ENCODE peak calls at places on chromosomes 4 and X, in four cellular contexts. S, L, H and Y are unnamed samples.

GRCh38 chr4:141238196-141238595 is 17.5 kb downstream of the ZNF330 start:
- ATAC-seq in H (no peak), L (no peak), S (no peak), Y (no peak)

GRCh38 chr4:1542516-1543320 is 136.5 kb upstream of the NKX1-1 start:
- ATAC-seq in S (no peak), L (no peak), H (no peak), Y (no peak)

GRCh38 chr4:155107059-155107458 is 101.4 kb upstream of the NPY2R start:
- ATAC-seq in H (no peak), S (no peak), L (no peak), Y (no peak)

GRCh38 chr4:101678180-101678579 is 112.3 kb upstream of the BANK1 start:
- ATAC-seq in H (no peak), L (no peak), S (no peak), Y (no peak)

GRCh38 chrX:84153538-84153937 is 34.5 kb downstream of the RPS6KA6 start:
- ATAC-seq in S (no peak), L (no peak), H (no peak), Y (no peak)

GRCh38 chr4:108155373-108155772 is 13.4 kb downstream of the LEF1 start:
- ATAC-seq in S (no peak), L (no peak), H (no peak), Y (no peak)

GRCh38 chr4:88583643-88584470 is 8.4 kb upstream of the HERC3 start:
- ATAC-seq in S (no peak), L (no peak), H (no peak), Y (no peak)

GRCh38 chr4:8235224-8235623 is 34.3 kb upstream of the HTRA3 start:
- ATAC-seq in L (no peak), H (no peak), S (no peak), Y (no peak)

GRCh38 chrX:17082831-17083230 is 136.4 kb downstream of the REPS2 start:
- ATAC-seq in S (no peak), L (peak), H (no peak), Y (no peak)

GRCh38 chr4:87540176-87541058 is 11.2 kb upstream of the SPARCL1 start:
- ATAC-seq in L (peak), H (peak), S (no peak), Y (peak)

GRCh38 chrX:64093761-64094160 is 111.7 kb downstream of the AMER1 start:
- ATAC-seq in S (no peak), L (peak), H (peak), Y (no peak)

GRCh38 chr4:99735822-99736221 is 78.2 kb upstream of the C4orf54 start:
- ATAC-seq in L (peak), H (no peak), S (no peak), Y (no peak)

GRCh38 chrX:109760241-109760921 is 27.3 kb upstream of the ACSL4 start:
- ATAC-seq in L (no peak), H (peak), S (no peak), Y (no peak)

GRCh38 chr4:25914670-25915358 is 794 bp downstream of the SMIM20 start:
- ATAC-seq in H (no peak), L (peak), S (no peak), Y (no peak)

GRCh38 chrX:30693999-30694650 is 40.9 kb downstream of the GK start:
- ATAC-seq in H (no peak), S (no peak), L (no peak), Y (no peak)

GRCh38 chr4:155371432-155372043 is 5.2 kb downstream of the MAP9 start:
- ATAC-seq in S (no peak), H (no peak), L (peak), Y (no peak)

GRCh38 chr4:54192811-54193210 is 36.3 kb upstream of the PDGFRA start:
- ATAC-seq in S (no peak), L (no peak), H (no peak), Y (no peak)

GRCh38 chr4:141853091-141853734 is 216.8 kb downstream of the IL15 start:
- ATAC-seq in L (peak), S (no peak), H (no peak), Y (no peak)

GRCh38 chr4:77430847-77431246 is 174.8 kb upstream of the CXCL13 start:
- ATAC-seq in H (no peak), L (no peak), S (no peak), Y (no peak)

GRCh38 chr4:40954119-40954668 is 204.4 kb downstream of the NSUN7 start:
- ATAC-seq in S (no peak), L (no peak), H (no peak), Y (peak)

GRCh38 chr4:113899260-113900177 is 79.9 kb downstream of the ARSJ start:
- ATAC-seq in L (no peak), H (no peak), S (peak), Y (no peak)

GRCh38 chr4:1155314-1155713 is 17.1 kb downstream of the SPON2 start:
- ATAC-seq in L (peak), S (no peak), H (peak), Y (peak)

GRCh38 chrX:66039916-66040315 is at the start of gene VSIG4:
- ATAC-seq in S (no peak), H (peak), L (no peak), Y (peak)

GRCh38 chr4:39648827-39649558 is 10.3 kb upstream of the SMIM14 start:
- ATAC-seq in S (no peak), L (no peak), H (no peak), Y (no peak)

GRCh38 chr4:16169491-16169890 is 56.8 kb downstream of the TAPT1 start:
- ATAC-seq in H (no peak), L (no peak), S (no peak), Y (no peak)

DNA sequence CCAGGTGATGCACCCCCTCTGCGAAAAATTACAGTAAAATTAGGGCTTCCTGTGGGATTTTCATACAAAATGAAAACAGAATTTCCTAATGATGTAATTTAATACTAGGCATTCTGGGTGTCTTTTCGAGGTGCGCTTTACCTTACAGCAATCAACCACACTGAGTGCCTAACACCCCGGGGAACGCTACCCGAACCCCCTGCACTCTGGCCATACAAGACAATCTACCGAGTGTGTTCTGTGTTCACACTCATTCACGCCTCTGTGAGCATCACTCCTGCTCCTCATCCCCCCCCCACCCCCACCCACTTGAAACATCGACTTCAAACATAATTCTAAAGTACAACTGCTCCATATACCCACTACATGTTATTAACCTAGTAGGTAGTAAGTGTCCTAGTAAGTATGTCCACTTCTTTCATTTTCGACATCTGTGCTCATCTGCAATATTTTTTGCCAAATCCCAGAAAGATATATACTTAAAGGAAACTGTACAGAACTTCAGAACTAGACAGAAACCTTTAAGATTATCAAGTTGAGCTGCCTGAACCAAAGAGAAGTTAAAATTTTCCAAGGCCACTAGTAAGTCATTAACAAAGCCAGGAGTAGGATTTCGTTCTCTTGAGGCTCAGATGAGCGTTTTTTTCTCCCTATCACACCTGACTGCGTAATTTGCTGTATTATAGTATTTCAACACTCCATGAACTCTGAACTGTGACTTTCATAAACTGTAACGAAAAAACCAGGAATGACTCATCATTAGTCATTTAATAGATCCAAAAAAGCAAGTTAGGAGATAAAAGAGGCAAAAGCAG is 79.9 kb downstream of the FAT1 start:
- ATAC-seq in S (no peak), L (peak), H (peak), Y (no peak)
- TF ChIP-seq CTCF in S (no peak), L (no peak), H (no peak), Y (no peak)

DNA sequence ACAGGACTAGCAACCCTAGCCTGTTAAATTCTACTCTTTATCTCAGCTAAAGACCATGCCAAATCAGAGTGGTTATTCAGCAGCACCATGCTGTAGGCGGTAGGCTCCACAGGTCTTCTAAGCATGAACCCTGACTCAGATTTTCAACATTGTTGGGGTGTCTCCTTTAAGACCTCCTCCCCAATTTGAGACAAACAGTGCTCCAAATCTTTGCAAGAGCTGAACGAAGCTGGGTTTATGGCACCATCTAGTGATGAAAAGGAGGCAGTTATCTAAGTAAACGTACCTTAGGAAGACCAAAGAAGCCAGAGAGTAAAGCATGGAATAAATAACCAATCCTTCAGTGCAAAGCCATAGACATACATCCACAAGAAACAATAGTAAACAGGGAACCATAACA is 334.5 kb upstream of the SLC7A11 start:
- ATAC-seq in L (no peak), H (peak), S (no peak), Y (no peak)
- TF ChIP-seq CTCF in L (no peak), H (no peak), S (no peak), Y (no peak)

GRCh38 chr4:76067652-76068286 is 6.7 kb upstream of the ART3 start:
- ATAC-seq in L (peak), S (peak), H (peak), Y (peak)
- TF ChIP-seq CTCF in L (peak), S (peak), H (peak), Y (peak)

DNA sequence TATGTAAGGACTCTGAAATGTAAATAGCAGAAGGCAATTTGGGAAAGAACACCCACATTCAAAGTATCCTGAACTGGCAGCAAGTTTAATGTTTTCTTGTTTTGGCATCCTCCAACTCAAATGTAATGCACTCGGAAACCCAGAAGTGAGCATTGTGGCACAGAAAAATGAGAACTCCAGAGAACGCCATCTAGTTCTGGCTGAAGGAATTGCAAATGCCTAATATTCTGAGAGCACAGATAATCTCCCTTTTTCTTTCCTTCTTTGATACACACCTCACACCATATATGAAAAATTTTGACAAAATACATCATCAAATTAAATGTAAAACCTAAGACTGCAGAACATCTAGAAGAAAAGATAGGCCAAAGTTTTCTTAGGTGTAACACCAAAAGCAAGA is 52.1 kb downstream of the PWWP3B start:
- ATAC-seq in L (peak), H (no peak), S (no peak), Y (no peak)
- TF ChIP-seq CTCF in L (peak), H (peak), S (no peak), Y (no peak)

GRCh38 chr4:186554485-186554884 is 882 bp downstream of the MTNR1A start:
- ATAC-seq in L (peak), H (peak), S (no peak), Y (no peak)
- TF ChIP-seq CTCF in L (no peak), H (no peak), S (no peak), Y (no peak)

GRCh38 chr4:118867311-118868067 is 21.2 kb upstream of the SYNPO2 start:
- ATAC-seq in L (no peak), S (no peak), H (no peak), Y (no peak)

GRCh38 chr4:118869808-118870342 is 18.8 kb upstream of the SYNPO2 start:
- ATAC-seq in L (no peak), H (no peak), S (no peak), Y (no peak)

DNA sequence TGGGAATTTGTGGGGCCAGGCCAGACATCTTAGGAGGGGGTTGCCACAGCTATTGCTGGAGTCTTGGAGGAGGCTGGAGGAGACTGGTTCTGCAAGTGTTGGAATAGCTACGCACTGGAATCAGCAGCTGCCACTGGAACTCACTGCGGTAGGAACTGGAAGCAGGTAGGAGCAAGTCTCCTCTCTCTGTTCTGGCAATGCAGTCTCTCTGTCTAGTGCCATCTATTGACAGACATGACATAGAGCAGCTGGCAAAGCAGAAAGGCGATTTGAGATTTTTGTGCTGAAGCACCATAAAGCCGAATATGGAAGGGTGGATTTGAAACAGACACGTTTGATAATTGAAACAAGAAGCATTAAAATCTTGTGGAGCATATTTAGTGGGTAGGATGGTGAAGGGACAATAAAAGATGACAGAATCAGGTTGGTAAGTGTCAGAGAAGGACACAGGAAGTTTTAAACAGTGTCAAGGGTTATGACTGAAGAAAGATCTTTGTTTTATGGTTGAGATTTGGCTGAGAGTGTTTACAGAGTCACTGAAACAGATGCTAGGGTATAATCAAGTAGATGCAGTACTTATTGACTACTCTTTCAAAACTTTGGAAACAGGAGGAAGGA is 23.5 kb upstream of the SYNPO2 start:
- ATAC-seq in L (peak), H (peak), S (no peak), Y (no peak)
- TF ChIP-seq CTCF in L (peak), H (peak), S (peak), Y (peak)

GRCh38 chrX:38066934-38067333 is 60.6 kb downstream of the SYTL5 start:
- ATAC-seq in H (no peak), L (no peak), S (no peak), Y (no peak)

GRCh38 chrX:38069991-38070390 is 63.6 kb downstream of the SYTL5 start:
- ATAC-seq in H (no peak), S (no peak), L (no peak), Y (no peak)

DNA sequence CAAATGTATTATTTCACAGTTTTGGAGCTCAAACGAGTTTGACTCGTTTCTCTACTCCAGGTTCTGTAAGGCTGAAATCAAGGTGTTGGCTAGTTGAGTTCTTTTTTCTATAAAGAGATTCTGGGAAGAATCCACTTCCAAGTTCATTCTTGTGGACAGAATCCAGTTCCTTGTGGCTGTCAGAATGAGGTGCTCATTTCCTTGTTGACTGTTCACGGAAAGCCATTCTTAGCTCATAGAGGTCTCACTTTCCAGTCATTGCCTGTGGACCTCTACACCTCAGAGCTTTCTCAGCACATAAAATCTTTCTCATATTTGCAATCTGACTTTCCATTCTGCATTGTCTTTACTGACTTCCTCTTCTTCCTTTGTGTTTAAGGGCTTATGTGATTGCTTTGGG is 62.9 kb downstream of the SYTL5 start:
- ATAC-seq in S (no peak), H (no peak), L (no peak), Y (no peak)
- TF ChIP-seq CTCF in S (no peak), H (no peak), L (no peak), Y (no peak)